ENCODE peak calls at places on chromosomes 16 and 17, in five cellular contexts. D, B, J, C and M are unnamed samples.

GRCh38 chr17:151004-151403 is 13.6 kb downstream of the SCGB1C2 start:
- DNase-seq in B (peak), J (no peak), D (no peak), C (no peak), M (no peak)

GRCh38 chr17:12590417-12590816 is 75.3 kb upstream of the MYOCD start:
- DNase-seq in C (no peak), J (no peak), B (no peak), D (no peak), M (no peak)

GRCh38 chr16:73546351-73546845 is 498.5 kb upstream of the ZFHX3 start:
- DNase-seq in C (no peak), B (no peak), J (no peak), D (no peak), M (no peak)

GRCh38 chr17:81130385-81131288 is 34.7 kb upstream of the PVALEF start:
- DNase-seq in C (no peak), D (no peak), J (no peak), B (no peak), M (no peak)

GRCh38 chr17:80426671-80427326 is 11.8 kb downstream of the ENDOV start:
- DNase-seq in D (peak), J (peak), B (peak), C (no peak), M (peak)

GRCh38 chr17:78892520-78892919 is 10.5 kb downstream of the CEP295NL start:
- DNase-seq in B (no peak), J (no peak), D (no peak), C (no peak), M (no peak)

GRCh38 chr16:84547539-84548058 is 43.1 kb upstream of the MEAK7 start:
- DNase-seq in B (no peak), D (no peak), C (no peak), J (no peak), M (no peak)

GRCh38 chr17:45171338-45172231 is 9.9 kb downstream of the HEXIM2 start:
- DNase-seq in C (no peak), B (peak), D (peak), J (peak), M (no peak)

GRCh38 chr17:27603870-27604794 is 26.9 kb upstream of the LGALS9 start:
- DNase-seq in C (no peak), J (no peak), D (no peak), B (no peak), M (no peak)

GRCh38 chr17:14737984-14738651 is 437.2 kb downstream of the HS3ST3B1 start:
- DNase-seq in J (peak), B (peak), C (peak), D (peak), M (peak)

GRCh38 chr17:60401819-60402218 is 9.9 kb upstream of the USP32 start:
- DNase-seq in B (no peak), C (no peak), D (no peak), J (no peak), M (no peak)

GRCh38 chr17:66865151-66865550 is 30.2 kb downstream of the CACNG5 start:
- DNase-seq in J (peak), C (no peak), D (no peak), B (no peak), M (no peak)

GRCh38 chr17:10754861-10755591 is 25.2 kb upstream of the TMEM220 start:
- DNase-seq in J (no peak), D (no peak), C (no peak), B (no peak), M (no peak)

GRCh38 chr17:59418732-59419166 is 87.3 kb downstream of the YPEL2 start:
- DNase-seq in D (no peak), J (peak), B (no peak), C (no peak), M (no peak)

GRCh38 chr17:48351916-48352332 is 78.1 kb downstream of the SKAP1 start:
- DNase-seq in D (peak), C (no peak), B (no peak), J (peak), M (no peak)

GRCh38 chr17:56725144-56725543 is 108.6 kb downstream of the C17orf67 start:
- DNase-seq in B (no peak), D (no peak), J (no peak), C (no peak), M (no peak)

GRCh38 chr17:61732169-61732568 is 131.2 kb downstream of the BRIP1 start:
- DNase-seq in B (no peak), D (no peak), C (no peak), J (no peak), M (no peak)

GRCh38 chr17:77892469-77893143 is 65.9 kb upstream of the TNRC6C start:
- DNase-seq in C (no peak), D (no peak), B (no peak), J (no peak), M (no peak)

GRCh38 chr16:86107190-86107589 is 208.2 kb downstream of the IRF8 start:
- DNase-seq in J (no peak), B (no peak), C (no peak), D (no peak), M (no peak)

GRCh38 chr17:82518826-82519810 is at the start of gene FOXK2:
- DNase-seq in C (peak), D (peak), B (peak), J (peak), M (peak)

GRCh38 chr17:38994026-38994425 is 26.8 kb upstream of the FBXO47 start:
- DNase-seq in D (no peak), C (no peak), J (no peak), B (no peak), M (no peak)

GRCh38 chr16:2025878-2026460 is 733 bp upstream of the NHERF2 start:
- DNase-seq in B (no peak), D (no peak), C (no peak), J (no peak), M (no peak)

GRCh38 chr17:35073991-35074627 is 10.6 kb upstream of the RFFL start:
- DNase-seq in D (peak), J (no peak), C (no peak), B (no peak), M (no peak)

DNA sequence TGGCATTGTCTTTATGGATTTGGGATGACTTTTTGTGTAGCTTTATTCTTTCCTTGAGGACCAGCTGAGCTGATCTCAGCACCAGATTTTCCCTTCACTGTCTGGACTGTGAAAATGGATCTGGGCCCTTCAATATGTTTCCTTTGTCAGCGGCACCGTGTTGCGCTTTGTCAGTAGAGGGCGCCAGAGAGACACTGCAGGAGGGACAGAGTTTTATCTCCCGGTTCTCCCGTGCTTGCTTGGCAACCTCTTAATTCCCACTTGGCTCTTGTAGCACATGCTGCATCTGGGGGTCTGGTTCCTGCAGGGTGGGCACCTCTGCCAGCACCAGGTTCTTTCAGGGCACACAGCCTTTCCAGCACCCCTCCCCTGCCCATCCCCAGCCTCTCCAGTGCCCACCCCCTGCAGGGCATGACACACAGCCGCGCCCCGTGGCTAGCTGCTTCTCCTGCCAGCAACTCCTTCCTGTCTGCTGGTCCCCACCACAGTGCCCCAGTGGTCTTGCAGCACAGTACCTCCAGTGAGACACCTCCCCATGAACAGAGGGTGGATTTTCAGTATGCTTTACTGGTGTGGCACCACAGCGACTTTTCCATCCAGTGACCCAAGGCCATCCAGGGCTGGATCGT is 19.6 kb downstream of the OR1D5 start:
- DNase-seq in J (no peak), D (no peak), B (no peak), C (no peak), M (peak)
- TF ChIP-seq CTCF in J (no peak), D (peak), B (no peak), C (no peak), M (peak)

DNA sequence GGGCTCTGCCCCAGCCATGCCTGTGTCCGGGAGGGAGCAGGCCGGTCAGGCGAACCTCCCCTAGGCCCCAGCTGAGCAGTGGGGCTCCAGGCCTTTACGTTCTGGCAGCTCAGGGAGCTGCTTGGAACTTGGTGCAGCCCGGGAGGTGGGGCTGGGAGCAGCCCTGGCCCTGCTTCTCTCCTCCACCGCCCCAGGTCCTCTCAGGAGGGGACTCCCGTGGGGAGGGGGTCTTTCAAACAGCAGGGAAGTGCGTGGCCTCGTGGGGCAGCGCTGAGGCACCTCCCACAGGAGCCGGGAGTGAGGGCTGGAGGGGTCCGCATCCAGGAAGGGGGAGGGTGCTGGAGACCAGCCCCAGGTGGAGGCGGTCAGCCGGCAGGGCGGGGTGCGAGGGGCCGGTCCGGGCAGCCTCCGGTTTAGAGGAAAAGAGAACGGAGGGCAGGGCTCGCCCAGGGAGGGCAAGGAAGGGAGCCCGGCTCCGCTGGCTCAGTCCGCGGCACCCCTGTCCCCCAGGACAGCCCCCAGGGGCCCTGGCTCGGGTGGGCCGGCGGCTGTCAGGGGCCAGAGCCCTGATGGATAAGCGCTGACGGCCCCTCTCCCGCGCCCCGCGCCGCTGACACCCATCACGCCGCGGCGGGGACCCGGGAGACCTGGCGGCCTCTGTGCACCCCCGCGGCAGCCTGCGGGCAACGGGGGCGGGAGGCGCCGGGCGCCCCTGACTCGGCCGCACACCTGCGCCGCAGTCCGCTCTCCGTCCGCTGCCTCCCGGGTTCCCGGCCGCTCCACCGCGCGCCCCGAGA is 585 bp upstream of the PRR35 start:
- DNase-seq in J (no peak), D (no peak), C (no peak), B (no peak), M (no peak)
- TF ChIP-seq CTCF in J (no peak), D (no peak), C (no peak), B (no peak), M (no peak)

DNA sequence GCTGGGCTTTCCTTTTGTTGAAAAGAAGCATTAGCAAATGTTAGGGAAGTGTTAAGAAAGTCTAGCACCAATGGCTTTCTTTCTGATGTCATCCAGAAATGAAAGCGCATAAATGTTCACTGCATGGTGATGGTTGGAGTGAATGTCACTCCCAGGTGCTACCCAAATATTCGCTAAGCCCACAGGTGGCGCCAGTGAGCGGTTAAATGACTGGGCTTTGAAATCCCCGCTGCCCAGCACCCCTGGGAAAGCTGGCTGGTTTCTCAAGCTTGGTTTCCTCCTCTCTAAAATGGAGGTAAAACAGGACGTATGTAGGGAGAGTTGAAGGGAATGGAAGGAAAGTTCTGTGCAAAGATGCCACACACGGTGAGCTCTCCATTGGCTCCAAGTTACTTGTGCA is 104.4 kb downstream of the IRX5 start:
- DNase-seq in B (peak), C (no peak), D (peak), J (no peak), M (no peak)
- TF ChIP-seq CTCF in B (peak), C (peak), D (peak), J (peak), M (peak)

DNA sequence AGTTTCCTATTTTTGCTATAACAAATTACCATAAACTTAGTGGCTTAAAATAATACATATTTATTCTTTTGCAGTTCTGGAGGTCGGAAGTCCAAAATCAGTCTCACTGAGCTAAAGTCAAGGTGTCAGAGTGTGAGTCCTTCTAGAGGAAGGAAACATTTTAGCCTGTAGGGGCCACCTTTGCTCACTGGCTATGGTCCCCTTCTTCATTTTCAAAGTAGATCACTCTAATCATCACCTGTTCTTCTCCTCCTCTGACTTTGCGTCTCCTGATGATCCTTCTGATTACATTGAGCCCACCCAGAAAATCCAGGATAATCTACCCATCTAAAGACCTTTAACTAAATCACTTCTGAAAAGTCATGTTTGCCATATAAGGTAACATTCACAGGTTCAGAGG is 534.4 kb upstream of the SALL1 start:
- DNase-seq in C (no peak), J (no peak), D (no peak), B (no peak), M (no peak)
- TF ChIP-seq CTCF in C (no peak), J (no peak), D (no peak), B (no peak), M (no peak)